ENCODE peak calls at places on chromosomes 13 and 19, in seven cellular contexts. G, P, C, W, R, N and Z are unnamed samples.

GRCh38 chr19:2922987-2923386 is 21.8 kb downstream of the ZNF77 start:
- DNase-seq in G (no peak), P (no peak), C (no peak), W (no peak), R (no peak), N (no peak), Z (no peak)

GRCh38 chr13:108993346-108993745 is 363.9 kb downstream of the MYO16 start:
- DNase-seq in G (no peak), P (no peak), C (no peak), W (peak), R (no peak), N (no peak), Z (no peak)

GRCh38 chr19:11349171-11349570 is 2.9 kb downstream of the CCDC159 start:
- DNase-seq in G (no peak), P (no peak), C (no peak), W (no peak), R (no peak), N (no peak), Z (no peak)

GRCh38 chr13:46332772-46333171 is 54.3 kb downstream of the RUBCNL start:
- DNase-seq in G (no peak), P (no peak), C (no peak), W (no peak), R (no peak), N (no peak), Z (no peak)

GRCh38 chr13:103140001-103140671 is 73.9 kb upstream of the SLC10A2 start:
- DNase-seq in G (no peak), P (no peak), C (peak), W (no peak), R (no peak), N (peak), Z (no peak)

GRCh38 chr13:98585946-98586345 is 9.0 kb upstream of the STK24 start:
- DNase-seq in G (no peak), P (no peak), C (no peak), W (no peak), R (no peak), N (no peak), Z (no peak)

GRCh38 chr13:79485014-79485441 is 4.1 kb downstream of the NDFIP2 start:
- DNase-seq in G (no peak), P (no peak), C (no peak), W (peak), R (peak), N (no peak), Z (no peak)

GRCh38 chr13:99308481-99309087 is 1.4 kb upstream of the GPR183 start:
- DNase-seq in G (no peak), P (no peak), C (no peak), W (no peak), R (no peak), N (no peak), Z (no peak)

GRCh38 chr13:48414501-48414900 is 1.6 kb upstream of the LPAR6 start:
- DNase-seq in G (no peak), P (no peak), C (no peak), W (no peak), R (no peak), N (no peak), Z (no peak)

GRCh38 chr19:55625004-55625326 is 599 bp upstream of the ZNF784 start:
- DNase-seq in G (no peak), P (no peak), C (no peak), W (no peak), R (no peak), N (no peak), Z (no peak)

GRCh38 chr19:34938886-34939285 is 12.2 kb downstream of the ZNF30 start:
- DNase-seq in G (no peak), P (no peak), C (no peak), W (no peak), R (no peak), N (no peak), Z (no peak)

GRCh38 chr19:5718032-5718578 is 1.8 kb downstream of the LONP1 start:
- DNase-seq in G (no peak), P (no peak), C (no peak), W (no peak), R (peak), N (no peak), Z (no peak)

GRCh38 chr19:54201172-54201701 is 579 bp downstream of the RPS9 start:
- DNase-seq in G (no peak), P (no peak), C (no peak), W (no peak), R (no peak), N (no peak), Z (no peak)

GRCh38 chr13:95098916-95099315 is 202.3 kb downstream of the ABCC4 start:
- DNase-seq in G (no peak), P (no peak), C (no peak), W (no peak), R (no peak), N (no peak), Z (no peak)

GRCh38 chr13:110907951-110908898 is 6.6 kb downstream of the ANKRD10 start:
- DNase-seq in G (no peak), P (no peak), C (no peak), W (no peak), R (no peak), N (no peak), Z (no peak)

GRCh38 chr19:46678110-46678732 is 17.2 kb upstream of the DACT3 start:
- DNase-seq in G (no peak), P (peak), C (no peak), W (no peak), R (no peak), N (peak), Z (no peak)

GRCh38 chr19:5281588-5281987 is 59.0 kb downstream of the PTPRS start:
- DNase-seq in G (peak), P (no peak), C (no peak), W (no peak), R (no peak), N (no peak), Z (no peak)

GRCh38 chr13:50122465-50122864 is 107.2 kb downstream of the KCNRG start:
- DNase-seq in G (no peak), P (no peak), C (no peak), W (no peak), R (no peak), N (no peak), Z (no peak)

GRCh38 chr13:78978381-78978998 is 319.5 kb upstream of the OBI1 start:
- DNase-seq in G (no peak), P (peak), C (peak), W (peak), R (peak), N (no peak), Z (no peak)

GRCh38 chr13:44951184-44951583 is 38.1 kb downstream of the NUFIP1 start:
- DNase-seq in G (no peak), P (no peak), C (no peak), W (no peak), R (no peak), N (no peak), Z (no peak)

GRCh38 chr13:46575321-46575721 is 22.4 kb downstream of the LRCH1 start:
- DNase-seq in G (no peak), P (no peak), C (peak), W (no peak), R (peak), N (no peak), Z (no peak)

GRCh38 chr13:77079902-77080413 is 53.0 kb upstream of the FBXL3 start:
- DNase-seq in G (no peak), P (no peak), C (no peak), W (no peak), R (no peak), N (no peak), Z (no peak)

GRCh38 chr19:47093841-47094240 is 19.7 kb downstream of the ZC3H4 start:
- DNase-seq in G (no peak), P (no peak), C (no peak), W (no peak), R (no peak), N (no peak), Z (no peak)

GRCh38 chr19:3243851-3244700 is 19.6 kb downstream of the CELF5 start:
- DNase-seq in G (no peak), P (peak), C (no peak), W (peak), R (peak), N (peak), Z (no peak)

GRCh38 chr13:48496796-48497195 is 36.1 kb downstream of the RCBTB2 start:
- DNase-seq in G (no peak), P (no peak), C (no peak), W (no peak), R (no peak), N (no peak), Z (no peak)

GRCh38 chr13:48977973-48978372 is 2.3 kb downstream of the FNDC3A start:
- DNase-seq in G (no peak), P (no peak), C (no peak), W (no peak), R (no peak), N (no peak), Z (no peak)

GRCh38 chr19:55658846-55659459 is 4.1 kb downstream of the U2AF2 start:
- DNase-seq in G (no peak), P (no peak), C (no peak), W (no peak), R (no peak), N (no peak), Z (no peak)

GRCh38 chr13:98435356-98435755 is 141.6 kb downstream of the STK24 start:
- DNase-seq in G (no peak), P (no peak), C (no peak), W (no peak), R (no peak), N (no peak), Z (no peak)

GRCh38 chr19:19704836-19705235 is 28.1 kb downstream of the ZNF14 start:
- DNase-seq in G (no peak), P (no peak), C (no peak), W (no peak), R (no peak), N (no peak), Z (no peak)

DNA sequence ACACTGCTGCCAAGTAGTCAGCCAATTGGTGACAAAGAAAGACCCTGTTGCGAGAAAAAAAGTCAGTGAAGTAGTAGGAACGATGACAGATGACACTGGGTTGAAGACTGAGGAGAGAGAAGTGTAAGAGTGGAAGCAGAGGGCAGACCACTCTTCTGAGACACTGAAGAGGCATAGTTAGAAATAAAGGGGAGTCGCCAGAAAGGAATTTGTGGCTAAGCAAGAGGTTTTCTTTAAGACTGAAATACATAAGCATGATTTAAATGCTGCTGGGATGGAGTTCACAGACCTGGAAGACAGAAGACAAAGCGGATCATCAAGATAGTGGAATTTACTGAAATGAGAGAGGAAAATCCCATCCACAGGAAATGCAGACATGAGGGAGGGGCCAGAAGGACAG is 56.2 kb upstream of the USPL1 start:
- DNase-seq in G (no peak), P (no peak), C (no peak), W (no peak), R (no peak), N (no peak), Z (no peak)
- TF ChIP-seq CTCF in G (no peak), P (no peak), C (no peak), W (no peak), R (no peak), N (no peak), Z (no peak)

GRCh38 chr19:29807870-29808405 is 3.9 kb upstream of the CCNE1 start:
- DNase-seq in G (no peak), P (no peak), C (no peak), W (no peak), R (no peak), N (no peak), Z (no peak)
- TF ChIP-seq CTCF in G (no peak), P (no peak), C (no peak), W (no peak), R (no peak), N (no peak), Z (no peak)

GRCh38 chr13:51584731-51585191 is 499 bp downstream of the WDFY2 start:
- DNase-seq in G (peak), P (peak), C (no peak), W (no peak), R (no peak), N (peak), Z (peak)
- TF ChIP-seq CTCF in G (no peak), P (peak), C (peak), W (peak), R (peak), N (no peak), Z (no peak)

GRCh38 chr19:281992-282391 is 9.2 kb downstream of the PLPP2 start:
- DNase-seq in G (no peak), P (no peak), C (no peak), W (no peak), R (no peak), N (no peak), Z (no peak)
- TF ChIP-seq CTCF in G (no peak), P (no peak), C (no peak), W (no peak), R (no peak), N (no peak), Z (no peak)

DNA sequence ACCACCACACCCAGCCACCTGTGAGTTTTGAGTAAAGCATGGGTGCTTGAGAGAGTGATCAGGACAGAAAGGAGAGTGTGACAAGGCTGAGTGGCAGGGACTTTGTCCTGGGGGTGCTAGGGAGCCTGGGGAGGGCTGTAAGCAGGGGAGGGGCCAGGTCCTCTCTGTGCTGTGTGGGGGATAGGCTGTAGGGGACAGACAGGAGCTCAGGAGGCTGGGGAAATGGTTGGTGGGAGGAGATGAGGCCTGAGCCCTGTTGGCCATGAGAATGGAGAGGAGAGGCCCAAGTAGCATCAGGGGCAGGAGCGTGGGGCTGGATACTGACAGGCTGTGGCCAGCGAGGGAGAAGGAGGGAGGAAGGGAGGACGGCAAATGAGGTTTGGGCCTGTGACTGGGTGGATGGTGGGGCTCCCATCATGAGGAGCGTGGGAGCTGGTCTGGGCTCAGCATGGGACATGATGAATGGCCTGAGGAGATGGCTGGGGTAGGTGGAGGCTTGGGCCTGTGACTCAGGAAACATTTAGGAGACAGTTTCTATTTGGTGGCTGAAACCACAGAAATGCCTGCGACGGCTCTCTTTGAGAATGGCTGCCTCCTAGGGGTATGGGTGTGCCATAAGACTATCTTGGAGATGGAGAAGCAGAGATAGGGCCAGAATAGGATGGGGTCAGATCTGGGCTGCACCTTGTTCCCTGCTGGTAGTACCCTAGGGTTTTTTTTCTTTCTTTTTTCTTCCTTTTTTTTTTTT is 25.0 kb downstream of the GRIN2D start:
- DNase-seq in G (no peak), P (no peak), C (no peak), W (no peak), R (no peak), N (no peak), Z (no peak)
- TF ChIP-seq CTCF in G (no peak), P (no peak), C (peak), W (peak), R (peak), N (no peak), Z (no peak)

GRCh38 chr13:74683411-74683810 is 549.2 kb upstream of the KLF12 start:
- DNase-seq in G (no peak), P (no peak), C (no peak), W (no peak), R (no peak), N (peak), Z (no peak)
- TF ChIP-seq CTCF in G (no peak), P (no peak), C (no peak), W (peak), R (peak), N (no peak), Z (no peak)

GRCh38 chr19:32401992-32402391 is 3.6 kb upstream of the DPY19L3 start:
- DNase-seq in G (no peak), P (no peak), C (no peak), W (no peak), R (no peak), N (no peak), Z (no peak)
- TF ChIP-seq CTCF in G (no peak), P (no peak), C (no peak), W (no peak), R (no peak), N (no peak), Z (no peak)

DNA sequence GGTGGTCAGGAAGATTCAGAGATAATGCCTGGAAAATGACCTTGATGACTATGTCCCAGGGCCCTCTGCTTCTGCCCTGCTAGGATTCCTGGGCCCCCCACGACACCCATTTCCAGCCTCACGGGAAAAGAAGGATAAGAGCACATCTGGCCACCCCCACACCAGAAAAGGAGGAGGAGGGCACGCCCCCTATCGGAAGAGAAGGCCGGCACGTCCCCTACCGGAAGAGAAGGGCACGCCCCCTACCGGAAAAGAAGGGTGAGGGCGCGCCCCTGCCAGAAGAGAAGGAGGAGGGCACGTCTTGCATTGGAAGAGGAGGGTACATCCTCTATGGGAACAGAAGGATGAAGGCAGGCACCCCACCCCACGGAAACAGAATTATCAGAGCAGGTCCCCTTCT is 84.3 kb downstream of the IER2 start:
- DNase-seq in G (no peak), P (peak), C (no peak), W (no peak), R (no peak), N (peak), Z (no peak)
- TF ChIP-seq CTCF in G (peak), P (peak), C (peak), W (peak), R (peak), N (peak), Z (no peak)

GRCh38 chr19:16659832-16660708 is at the start of gene SMIM7:
- DNase-seq in G (peak), P (peak), C (peak), W (peak), R (peak), N (peak), Z (peak)
- TF ChIP-seq CTCF in G (peak), P (no peak), C (no peak), W (no peak), R (peak), N (no peak), Z (no peak)

GRCh38 chr19:32336259-32337111 is 8.9 kb upstream of the ZNF507 start:
- DNase-seq in G (no peak), P (no peak), C (no peak), W (no peak), R (no peak), N (no peak), Z (no peak)
- TF ChIP-seq CTCF in G (no peak), P (no peak), C (no peak), W (peak), R (peak), N (no peak), Z (no peak)